ENCODE peak calls at places on chromosomes 5 and 9, in four cellular contexts. H, R, D and C are unnamed samples.

GRCh38 chr5:25345240-25345771 is 700.5 kb upstream of the CDH10 start:
- DNase-seq in D (no peak), H (no peak), R (no peak), C (no peak)

GRCh38 chr5:154475613-154476342 is 2.2 kb downstream of the HAND1 start:
- DNase-seq in R (no peak), H (no peak), D (no peak), C (no peak)

GRCh38 chr5:157748740-157749461 is 5.4 kb downstream of the LSM11 start:
- DNase-seq in H (no peak), D (no peak), R (peak; percentile 56), C (no peak)

GRCh38 chr5:72829707-72830106 is 13.2 kb downstream of the TNPO1 start:
- DNase-seq in R (no peak), H (no peak), D (no peak), C (no peak)

GRCh38 chr5:65213921-65214525 is 267.7 kb downstream of the ADAMTS6 start:
- DNase-seq in H (no peak), D (peak; percentile 22), R (no peak), C (no peak)

GRCh38 chr9:70532753-70533152 is 118.3 kb upstream of the KLF9 start:
- DNase-seq in H (no peak), R (no peak), D (no peak), C (no peak)

GRCh38 chr9:25353783-25354182 is 324.5 kb downstream of the TUSC1 start:
- DNase-seq in H (no peak), D (no peak), R (no peak), C (no peak)

GRCh38 chr5:141878186-141878770 is at the start of gene PCDH1:
- DNase-seq in H (no peak), D (peak; percentile 60), R (no peak), C (no peak)

GRCh38 chr5:128264567-128264966 is 181.0 kb downstream of the SLC12A2 start:
- DNase-seq in H (no peak), R (no peak), D (no peak), C (no peak)
- TF ChIP-seq CTCF in H (no peak), R (peak; percentile 23), D (no peak), C (no peak)

GRCh38 chr5:5886812-5887486 is 464.5 kb downstream of the ICE1 start:
- DNase-seq in R (no peak), H (peak; percentile 41), D (peak; percentile 18), C (peak; percentile 79)
- TF ChIP-seq CTCF in R (no peak), H (peak; percentile 73), D (peak; percentile 70), C (peak; percentile 73)

DNA sequence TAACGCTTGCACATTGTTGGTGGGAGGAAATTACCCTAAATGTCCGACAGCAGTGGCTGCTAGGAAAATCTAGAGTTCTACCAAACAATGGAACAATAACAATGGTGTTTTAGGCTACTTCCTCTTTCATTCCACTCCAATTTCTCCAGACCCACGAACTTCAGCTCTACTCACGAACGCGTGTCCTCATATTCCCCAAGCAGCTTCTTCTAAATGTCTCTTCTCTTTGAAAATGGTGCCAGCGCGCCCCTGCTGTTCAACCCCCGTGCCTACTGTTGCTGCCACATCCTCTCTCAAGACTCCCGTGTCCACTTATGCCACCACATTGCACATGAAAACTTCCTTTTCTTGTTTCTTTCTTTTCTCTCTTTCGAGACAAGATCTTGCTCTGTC is 25.6 kb downstream of the OR2V2 start:
- DNase-seq in H (no peak), D (peak; percentile 43), R (no peak), C (peak; percentile 40)
- TF ChIP-seq CTCF in H (peak; percentile 52), D (no peak), R (peak; percentile 20), C (no peak)

GRCh38 chr5:172159016-172159415 is 29.0 kb downstream of the STK10 start:
- DNase-seq in R (no peak), D (no peak), H (no peak), C (no peak)
- TF ChIP-seq CTCF in R (no peak), D (no peak), H (no peak), C (no peak)

GRCh38 chr9:11319477-11320060 is 706.8 kb upstream of the PTPRD start:
- DNase-seq in D (peak; percentile 15), R (no peak), H (no peak), C (no peak)
- TF ChIP-seq CTCF in D (peak; percentile 47), R (no peak), H (peak; percentile 18), C (peak; percentile 19)

DNA sequence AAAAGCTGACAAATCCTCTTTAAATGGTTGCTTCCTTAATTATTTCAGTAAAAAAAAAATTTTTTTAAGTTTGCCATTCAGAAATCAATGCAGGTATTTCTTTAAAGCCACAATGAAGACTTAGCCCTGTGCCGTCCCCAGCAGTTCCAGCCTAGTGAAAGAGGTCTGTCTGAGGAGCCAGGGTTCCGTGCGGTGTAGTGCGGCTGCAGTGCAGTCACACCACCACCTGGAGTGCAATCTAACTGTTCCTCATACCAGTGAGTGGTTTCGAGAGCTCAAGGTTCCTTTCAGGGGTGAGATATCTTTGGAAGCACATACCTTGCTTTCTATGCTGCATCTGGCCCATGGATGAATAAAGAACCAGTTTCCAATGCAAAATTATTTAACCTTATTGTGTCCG is 87.5 kb downstream of the FANCC start:
- DNase-seq in D (no peak), H (no peak), R (no peak), C (no peak)
- TF ChIP-seq CTCF in D (no peak), H (no peak), R (no peak), C (no peak)

GRCh38 chr5:136781464-136781863 is 416.1 kb upstream of the TRPC7 start:
- DNase-seq in D (no peak), H (no peak), R (peak; percentile 1), C (no peak)

GRCh38 chr5:136776022-136776927 is 410.9 kb upstream of the TRPC7 start:
- DNase-seq in R (no peak), D (no peak), H (no peak), C (no peak)

GRCh38 chr5:136780518-136780917 is 415.2 kb upstream of the TRPC7 start:
- DNase-seq in R (no peak), H (no peak), D (no peak), C (no peak)
- TF ChIP-seq CTCF in R (no peak), H (no peak), D (no peak), C (no peak)

GRCh38 chr5:39063037-39063436 is 11.2 kb downstream of the RICTOR start:
- DNase-seq in H (no peak), R (no peak), D (no peak), C (no peak)
- TF ChIP-seq CTCF in H (no peak), R (no peak), D (no peak), C (no peak)

GRCh38 chr5:80204808-80205614 is 50.8 kb downstream of the SERINC5 start:
- DNase-seq in D (peak; percentile 77), R (no peak), H (no peak), C (no peak)
- TF ChIP-seq CTCF in D (no peak), R (no peak), H (no peak), C (peak; percentile 5)

GRCh38 chr9:126503333-126504085 is 110.2 kb upstream of the LMX1B start:
- DNase-seq in R (no peak), D (no peak), H (no peak), C (no peak)

GRCh38 chr9:126506361-126507317 is 107.1 kb upstream of the LMX1B start:
- DNase-seq in R (no peak), H (no peak), D (no peak), C (no peak)

GRCh38 chr9:126504086-126504976 is 109.4 kb upstream of the LMX1B start:
- DNase-seq in R (no peak), H (no peak), D (no peak), C (no peak)

GRCh38 chr9:126505697-126506346 is 107.9 kb upstream of the LMX1B start:
- DNase-seq in H (no peak), D (no peak), R (no peak), C (no peak)

DNA sequence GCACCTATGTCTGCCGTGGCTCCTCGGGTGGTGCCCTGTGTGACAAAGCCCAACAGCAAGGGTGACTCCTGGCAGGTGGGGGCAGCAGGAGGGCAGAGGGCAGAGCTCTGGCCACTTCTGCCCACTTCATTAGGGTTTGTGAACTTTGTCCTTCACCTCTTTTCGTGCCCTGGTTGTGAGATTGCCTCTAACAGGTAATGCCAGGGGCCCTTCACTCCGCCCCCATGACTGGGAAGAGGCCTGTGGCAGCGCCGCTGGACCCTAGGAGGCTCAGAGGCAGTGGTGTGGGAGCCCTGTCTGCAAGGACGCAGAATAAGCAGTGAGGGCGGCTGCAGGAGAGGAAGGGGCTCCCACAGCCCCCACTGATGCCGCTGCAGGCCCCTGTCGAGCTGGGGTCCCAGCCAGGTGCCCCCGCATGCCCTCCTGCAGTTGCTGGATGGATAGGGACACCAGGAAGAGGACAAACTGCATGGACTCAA is 108.7 kb upstream of the LMX1B start:
- DNase-seq in R (no peak), H (no peak), D (no peak), C (no peak)
- TF ChIP-seq CTCF in R (no peak), H (no peak), D (no peak), C (no peak)